ENCODE peak calls at places on chromosomes 5 and 9, in six cellular contexts. One of them, this sample, is unnamed.
A peak's percentile ranks its signal among the peaks of the same experiment; 100 is the strongest.

GRCh38 chr9:19488721-19489120 is 79.9 kb downstream of the ACER2 start:
- DNase-seq in BJ: no peak
- DNase-seq in lung: no peak
- DNase-seq in neural progenitor cell: no peak
- DNase-seq in fibroblast of pulmonary artery: no peak
- DNase-seq in Calu3: no peak
- DNase-seq in this sample: no peak

GRCh38 chr5:99438619-99439018 is 509.8 kb upstream of the CHD1 start:
- DNase-seq in BJ: no peak
- DNase-seq in lung: no peak
- DNase-seq in neural progenitor cell: no peak
- DNase-seq in fibroblast of pulmonary artery: no peak
- DNase-seq in Calu3: no peak
- DNase-seq in this sample: no peak

GRCh38 chr5:10705736-10706135 is 55.3 kb downstream of the DAP start:
- DNase-seq in BJ: no peak
- DNase-seq in lung: no peak
- DNase-seq in neural progenitor cell: no peak
- DNase-seq in fibroblast of pulmonary artery: no peak
- DNase-seq in Calu3: no peak
- DNase-seq in this sample: no peak

GRCh38 chr5:139474815-139475791 is 4.3 kb downstream of the SMIM33 start:
- DNase-seq in BJ: peak; percentile 46
- DNase-seq in lung: peak; percentile 53
- DNase-seq in neural progenitor cell: no peak
- DNase-seq in fibroblast of pulmonary artery: peak; percentile 89
- DNase-seq in Calu3: no peak
- DNase-seq in this sample: no peak

GRCh38 chr9:125815568-125815967 is 68.4 kb downstream of the PBX3 start:
- DNase-seq in BJ: no peak
- DNase-seq in lung: no peak
- DNase-seq in neural progenitor cell: no peak
- DNase-seq in fibroblast of pulmonary artery: peak; percentile 30
- DNase-seq in Calu3: peak; percentile 29
- DNase-seq in this sample: no peak

GRCh38 chr9:120702075-120702474 is 12.2 kb downstream of the MEGF9 start:
- DNase-seq in BJ: no peak
- DNase-seq in lung: no peak
- DNase-seq in neural progenitor cell: no peak
- DNase-seq in fibroblast of pulmonary artery: no peak
- DNase-seq in Calu3: no peak
- DNase-seq in this sample: no peak

GRCh38 chr9:129894106-129894823 is 59.0 kb downstream of the USP20 start:
- DNase-seq in BJ: no peak
- DNase-seq in lung: no peak
- DNase-seq in neural progenitor cell: no peak
- DNase-seq in fibroblast of pulmonary artery: no peak
- DNase-seq in Calu3: no peak
- DNase-seq in this sample: no peak

GRCh38 chr9:129053020-129053419 is 16.6 kb downstream of the MIGA2 start:
- DNase-seq in BJ: no peak
- DNase-seq in lung: no peak
- DNase-seq in neural progenitor cell: no peak
- DNase-seq in fibroblast of pulmonary artery: no peak
- DNase-seq in Calu3: no peak
- DNase-seq in this sample: no peak

GRCh38 chr9:69542942-69543704 is 129.0 kb downstream of the APBA1 start:
- DNase-seq in BJ: no peak
- DNase-seq in lung: no peak
- DNase-seq in neural progenitor cell: peak; percentile 93
- DNase-seq in fibroblast of pulmonary artery: no peak
- DNase-seq in Calu3: no peak
- DNase-seq in this sample: no peak

GRCh38 chr9:118568704-118569103 is 800.5 kb downstream of the BRINP1 start:
- DNase-seq in BJ: no peak
- DNase-seq in lung: no peak
- DNase-seq in neural progenitor cell: no peak
- DNase-seq in fibroblast of pulmonary artery: no peak
- DNase-seq in Calu3: no peak
- DNase-seq in this sample: no peak

GRCh38 chr9:91495450-91495849 is 71.8 kb upstream of the NFIL3 start:
- DNase-seq in BJ: peak; percentile 82
- DNase-seq in lung: no peak
- DNase-seq in neural progenitor cell: no peak
- DNase-seq in fibroblast of pulmonary artery: peak; percentile 89
- DNase-seq in Calu3: no peak
- DNase-seq in this sample: no peak

GRCh38 chr5:59483971-59484472 is 409.5 kb downstream of the PDE4D start:
- DNase-seq in BJ: no peak
- DNase-seq in lung: no peak
- DNase-seq in neural progenitor cell: no peak
- DNase-seq in fibroblast of pulmonary artery: peak; percentile 18
- DNase-seq in Calu3: no peak
- DNase-seq in this sample: no peak

GRCh38 chr5:176744584-176744965 is 65.8 kb upstream of the UNC5A start:
- DNase-seq in BJ: no peak
- DNase-seq in lung: no peak
- DNase-seq in neural progenitor cell: peak; percentile 53
- DNase-seq in fibroblast of pulmonary artery: peak; percentile 3
- DNase-seq in Calu3: no peak
- DNase-seq in this sample: peak; percentile 59

GRCh38 chr9:33480976-33481375 is 7.3 kb upstream of the NOL6 start:
- DNase-seq in BJ: no peak
- DNase-seq in lung: peak; percentile 15
- DNase-seq in neural progenitor cell: no peak
- DNase-seq in fibroblast of pulmonary artery: no peak
- DNase-seq in Calu3: no peak
- DNase-seq in this sample: no peak

GRCh38 chr9:129473523-129474244 is 147.2 kb downstream of the C9orf50 start:
- DNase-seq in BJ: peak; percentile 63
- DNase-seq in lung: no peak
- DNase-seq in neural progenitor cell: no peak
- DNase-seq in fibroblast of pulmonary artery: peak; percentile 71
- DNase-seq in Calu3: no peak
- DNase-seq in this sample: no peak

GRCh38 chr5:141514330-141515111 is 25.6 kb downstream of the PCDHGC5 start:
- DNase-seq in BJ: peak; percentile 44
- DNase-seq in lung: no peak
- DNase-seq in neural progenitor cell: peak; percentile 75
- DNase-seq in fibroblast of pulmonary artery: peak; percentile 51
- DNase-seq in Calu3: no peak
- DNase-seq in this sample: no peak

GRCh38 chr5:16467363-16468219 is 2.0 kb upstream of the ZNF622 start:
- DNase-seq in BJ: peak; percentile 15
- DNase-seq in lung: no peak
- DNase-seq in neural progenitor cell: no peak
- DNase-seq in fibroblast of pulmonary artery: peak; percentile 45
- DNase-seq in Calu3: no peak
- DNase-seq in this sample: no peak

GRCh38 chr5:147050172-147050571 is 171.6 kb upstream of the PPP2R2B start:
- DNase-seq in BJ: no peak
- DNase-seq in lung: no peak
- DNase-seq in neural progenitor cell: no peak
- DNase-seq in fibroblast of pulmonary artery: no peak
- DNase-seq in Calu3: no peak
- DNase-seq in this sample: no peak

GRCh38 chr9:84137968-84138367 is 157.4 kb downstream of the RMI1 start:
- DNase-seq in BJ: no peak
- DNase-seq in lung: no peak
- DNase-seq in neural progenitor cell: no peak
- DNase-seq in fibroblast of pulmonary artery: peak; percentile 66
- DNase-seq in Calu3: no peak
- DNase-seq in this sample: no peak

GRCh38 chr9:118222375-118222774 is 518.2 kb downstream of the TLR4 start:
- DNase-seq in BJ: no peak
- DNase-seq in lung: no peak
- DNase-seq in neural progenitor cell: peak; percentile 38
- DNase-seq in fibroblast of pulmonary artery: no peak
- DNase-seq in Calu3: no peak
- DNase-seq in this sample: no peak

GRCh38 chr9:136138566-136138965 is 19.9 kb upstream of the TMEM250 start:
- DNase-seq in BJ: no peak
- DNase-seq in lung: no peak
- DNase-seq in neural progenitor cell: peak; percentile 91
- DNase-seq in fibroblast of pulmonary artery: peak; percentile 8
- DNase-seq in Calu3: no peak
- DNase-seq in this sample: no peak
- TF ChIP-seq CTCF in BJ: peak; percentile 44
- TF ChIP-seq CTCF in lung: no peak
- TF ChIP-seq CTCF in neural progenitor cell: peak; percentile 73
- TF ChIP-seq CTCF in fibroblast of pulmonary artery: peak; percentile 44
- TF ChIP-seq CTCF in Calu3: no peak
- TF ChIP-seq CTCF in this sample: peak; percentile 42

GRCh38 chr5:72458407-72458806 is 48.8 kb downstream of the ZNF366 start:
- DNase-seq in BJ: no peak
- DNase-seq in lung: no peak
- DNase-seq in neural progenitor cell: no peak
- DNase-seq in fibroblast of pulmonary artery: no peak
- DNase-seq in Calu3: no peak
- DNase-seq in this sample: no peak

GRCh38 chr5:72459089-72459661 is 48.0 kb downstream of the ZNF366 start:
- DNase-seq in BJ: no peak
- DNase-seq in lung: peak; percentile 54
- DNase-seq in neural progenitor cell: no peak
- DNase-seq in fibroblast of pulmonary artery: peak; percentile 33
- DNase-seq in Calu3: no peak
- DNase-seq in this sample: no peak

GRCh38 chr5:72455477-72455876 is 51.7 kb downstream of the ZNF366 start:
- DNase-seq in BJ: no peak
- DNase-seq in lung: no peak
- DNase-seq in neural progenitor cell: no peak
- DNase-seq in fibroblast of pulmonary artery: no peak
- DNase-seq in Calu3: no peak
- DNase-seq in this sample: no peak

GRCh38 chr5:72456391-72457060 is 50.7 kb downstream of the ZNF366 start:
- DNase-seq in BJ: no peak
- DNase-seq in lung: no peak
- DNase-seq in neural progenitor cell: no peak
- DNase-seq in fibroblast of pulmonary artery: no peak
- DNase-seq in Calu3: no peak
- DNase-seq in this sample: no peak

GRCh38 chr5:72457491-72457890 is 49.7 kb downstream of the ZNF366 start:
- DNase-seq in BJ: no peak
- DNase-seq in lung: no peak
- DNase-seq in neural progenitor cell: no peak
- DNase-seq in fibroblast of pulmonary artery: no peak
- DNase-seq in Calu3: no peak
- DNase-seq in this sample: no peak
- TF ChIP-seq CTCF in BJ: no peak
- TF ChIP-seq CTCF in lung: no peak
- TF ChIP-seq CTCF in neural progenitor cell: no peak
- TF ChIP-seq CTCF in fibroblast of pulmonary artery: no peak
- TF ChIP-seq CTCF in Calu3: no peak
- TF ChIP-seq CTCF in this sample: no peak

GRCh38 chr9:89448381-89448780 is 49.5 kb downstream of the SEMA4D start:
- DNase-seq in BJ: no peak
- DNase-seq in lung: no peak
- DNase-seq in neural progenitor cell: no peak
- DNase-seq in fibroblast of pulmonary artery: no peak
- DNase-seq in Calu3: no peak
- DNase-seq in this sample: no peak

GRCh38 chr9:89445801-89446228 is 52.1 kb downstream of the SEMA4D start:
- DNase-seq in BJ: no peak
- DNase-seq in lung: no peak
- DNase-seq in neural progenitor cell: no peak
- DNase-seq in fibroblast of pulmonary artery: no peak
- DNase-seq in Calu3: no peak
- DNase-seq in this sample: no peak

GRCh38 chr9:89447416-89447815 is 50.5 kb downstream of the SEMA4D start:
- DNase-seq in BJ: no peak
- DNase-seq in lung: no peak
- DNase-seq in neural progenitor cell: no peak
- DNase-seq in fibroblast of pulmonary artery: no peak
- DNase-seq in Calu3: no peak
- DNase-seq in this sample: no peak

GRCh38 chr9:89445135-89445797 is 52.6 kb downstream of the SEMA4D start:
- DNase-seq in BJ: no peak
- DNase-seq in lung: no peak
- DNase-seq in neural progenitor cell: no peak
- DNase-seq in fibroblast of pulmonary artery: no peak
- DNase-seq in Calu3: no peak
- DNase-seq in this sample: no peak

GRCh38 chr9:89446440-89447310 is 51.2 kb downstream of the SEMA4D start:
- DNase-seq in BJ: no peak
- DNase-seq in lung: no peak
- DNase-seq in neural progenitor cell: no peak
- DNase-seq in fibroblast of pulmonary artery: no peak
- DNase-seq in Calu3: no peak
- DNase-seq in this sample: no peak
- TF ChIP-seq CTCF in BJ: no peak
- TF ChIP-seq CTCF in lung: no peak
- TF ChIP-seq CTCF in neural progenitor cell: no peak
- TF ChIP-seq CTCF in fibroblast of pulmonary artery: no peak
- TF ChIP-seq CTCF in Calu3: no peak
- TF ChIP-seq CTCF in this sample: no peak

GRCh38 chr9:7489018-7489417 is 310.6 kb downstream of the DMAC1 start:
- DNase-seq in BJ: no peak
- DNase-seq in lung: no peak
- DNase-seq in neural progenitor cell: no peak
- DNase-seq in fibroblast of pulmonary artery: no peak
- DNase-seq in Calu3: no peak
- DNase-seq in this sample: no peak
- TF ChIP-seq CTCF in BJ: no peak
- TF ChIP-seq CTCF in lung: no peak
- TF ChIP-seq CTCF in neural progenitor cell: no peak
- TF ChIP-seq CTCF in fibroblast of pulmonary artery: no peak
- TF ChIP-seq CTCF in Calu3: no peak
- TF ChIP-seq CTCF in this sample: no peak

GRCh38 chr9:18126776-18127175 is 347.2 kb upstream of the ADAMTSL1 start:
- DNase-seq in BJ: no peak
- DNase-seq in lung: no peak
- DNase-seq in neural progenitor cell: no peak
- DNase-seq in fibroblast of pulmonary artery: no peak
- DNase-seq in Calu3: no peak
- DNase-seq in this sample: no peak
- TF ChIP-seq CTCF in BJ: no peak
- TF ChIP-seq CTCF in lung: no peak
- TF ChIP-seq CTCF in neural progenitor cell: no peak
- TF ChIP-seq CTCF in fibroblast of pulmonary artery: no peak
- TF ChIP-seq CTCF in Calu3: no peak
- TF ChIP-seq CTCF in this sample: no peak

GRCh38 chr9:77177143-77177893 is at the start of gene VPS13A:
- DNase-seq in BJ: peak; percentile 56
- DNase-seq in lung: peak; percentile 93
- DNase-seq in neural progenitor cell: peak; percentile 99
- DNase-seq in fibroblast of pulmonary artery: peak; percentile 92
- DNase-seq in Calu3: peak; percentile 93
- DNase-seq in this sample: peak; percentile 96
- TF ChIP-seq CTCF in BJ: peak; percentile 31
- TF ChIP-seq CTCF in lung: no peak
- TF ChIP-seq CTCF in neural progenitor cell: peak; percentile 36
- TF ChIP-seq CTCF in fibroblast of pulmonary artery: no peak
- TF ChIP-seq CTCF in Calu3: no peak
- TF ChIP-seq CTCF in this sample: no peak

This sample was measured in osteocyte.